ENCODE peak calls at places on chromosomes 5 and 9, in six cellular contexts. N, J, D, Z, F and M are unnamed samples.

GRCh38 chr5:28580616-28581015 is 1542.2 kb upstream of the CDH9 start:
- DNase-seq in N (no peak), Z (no peak), J (peak; percentile 72), D (no peak), F (no peak), M (no peak)

GRCh38 chr5:26482817-26483375 is 555.5 kb downstream of the CDH9 start:
- DNase-seq in N (peak; percentile 14), D (no peak), J (no peak), F (no peak), Z (peak; percentile 75), M (no peak)

GRCh38 chr5:125655156-125655555 is 768.1 kb upstream of the GRAMD2B start:
- DNase-seq in J (no peak), Z (no peak), D (no peak), N (no peak), F (no peak), M (no peak)

GRCh38 chr5:177357459-177358332 is at the start of gene RGS14:
- DNase-seq in F (peak; percentile 90), Z (no peak), D (no peak), J (peak; percentile 65), N (peak; percentile 13), M (no peak)

GRCh38 chr5:16510123-16510522 is 44.5 kb upstream of the ZNF622 start:
- DNase-seq in N (no peak), D (no peak), F (no peak), J (no peak), Z (no peak), M (no peak)

GRCh38 chr5:177601126-177601525 is 1.2 kb downstream of the B4GALT7 start:
- DNase-seq in J (no peak), D (no peak), Z (no peak), N (no peak), F (no peak), M (no peak)

GRCh38 chr5:149677721-149678120 is 52.4 kb upstream of the PPARGC1B start:
- DNase-seq in F (no peak), Z (no peak), D (no peak), J (no peak), N (no peak), M (peak; percentile 70)

GRCh38 chr9:98303556-98304125 is 48.2 kb upstream of the TBC1D2 start:
- DNase-seq in Z (no peak), J (no peak), N (no peak), F (no peak), D (no peak), M (no peak)

GRCh38 chr5:179858241-179858585 is 404 bp downstream of the MRNIP start:
- DNase-seq in F (no peak), N (peak; percentile 58), D (peak; percentile 30), Z (no peak), J (peak; percentile 23), M (no peak)

GRCh38 chr5:172953776-172954189 is 5.4 kb upstream of the RPL26L1 start:
- DNase-seq in N (no peak), Z (peak; percentile 85), J (peak; percentile 81), D (no peak), F (no peak), M (no peak)

GRCh38 chr5:65262590-65263189 is 219.0 kb downstream of the ADAMTS6 start:
- DNase-seq in Z (no peak), N (no peak), J (peak; percentile 96), D (no peak), F (no peak), M (no peak)

GRCh38 chr5:82605441-82605973 is 327.4 kb upstream of the RPS23 start:
- DNase-seq in F (no peak), J (no peak), D (no peak), Z (no peak), N (no peak), M (no peak)

GRCh38 chr9:35907732-35908483 is 1.4 kb upstream of the SPAAR start:
- DNase-seq in J (peak; percentile 94), D (peak; percentile 28), N (peak; percentile 75), F (peak; percentile 14), Z (peak; percentile 88), M (peak; percentile 94)

GRCh38 chr9:135256568-135257354 is 169.3 kb downstream of the OLFM1 start:
- DNase-seq in D (no peak), F (no peak), N (no peak), Z (no peak), J (no peak), M (peak; percentile 46)

GRCh38 chr5:147188200-147189108 is 46.4 kb upstream of the STK32A start:
- DNase-seq in D (peak; percentile 38), N (peak; percentile 66), F (peak; percentile 59), J (peak; percentile 84), Z (peak; percentile 59), M (no peak)

GRCh38 chr5:179554981-179555380 is 4.6 kb downstream of the RUFY1 start:
- DNase-seq in Z (no peak), J (no peak), F (no peak), N (no peak), D (no peak), M (no peak)

GRCh38 chr5:156505101-156505500 is 178.1 kb downstream of the SGCD start:
- DNase-seq in F (no peak), D (no peak), N (no peak), Z (no peak), J (no peak), M (no peak)

GRCh38 chr5:151085517-151086031 is 4.7 kb upstream of the TNIP1 start:
- DNase-seq in J (peak; percentile 82), N (no peak), D (no peak), F (peak; percentile 46), Z (peak; percentile 57), M (peak; percentile 87)

GRCh38 chr9:114056527-114056926 is 21.6 kb downstream of the AMBP start:
- DNase-seq in J (no peak), N (no peak), Z (no peak), F (no peak), D (no peak), M (no peak)

GRCh38 chr5:165525268-165525667 is 2019.8 kb downstream of the MAT2B start:
- DNase-seq in D (no peak), F (no peak), Z (no peak), N (no peak), J (peak; percentile 75), M (no peak)

GRCh38 chr9:120820095-120820494 is 22.6 kb downstream of the PSMD5 start:
- DNase-seq in F (no peak), J (no peak), D (no peak), N (no peak), Z (no peak), M (no peak)

GRCh38 chr9:127417130-127418036 is 6.8 kb upstream of the ZNF79 start:
- DNase-seq in D (peak; percentile 36), F (no peak), N (peak; percentile 21), Z (peak; percentile 29), J (peak; percentile 26), M (peak; percentile 90)

GRCh38 chr5:172872997-172873491 is 39.0 kb downstream of the ERGIC1 start:
- DNase-seq in J (peak; percentile 71), N (peak; percentile 96), D (peak; percentile 70), Z (no peak), F (no peak), M (peak; percentile 97)

GRCh38 chr5:1185652-1186350 is 15.6 kb upstream of the SLC6A19 start:
- DNase-seq in Z (no peak), F (no peak), J (no peak), N (no peak), D (no peak), M (no peak)

GRCh38 chr9:87206064-87206661 is 258.9 kb upstream of the GAS1 start:
- DNase-seq in N (no peak), F (no peak), D (no peak), Z (no peak), J (no peak), M (no peak)

GRCh38 chr9:35852267-35852815 is 17.9 kb downstream of the OR13J1 start:
- DNase-seq in J (no peak), N (no peak), F (no peak), D (no peak), Z (no peak), M (no peak)

GRCh38 chr9:107890921-107891465 is 401.4 kb upstream of the KLF4 start:
- DNase-seq in D (no peak), J (no peak), F (no peak), Z (no peak), N (no peak), M (no peak)

GRCh38 chr9:31823365-31823764 is 561.1 kb upstream of the ACO1 start:
- DNase-seq in F (no peak), N (no peak), J (no peak), Z (no peak), D (no peak), M (no peak)

GRCh38 chr5:133225671-133226152 is 173.9 kb downstream of the HSPA4 start:
- DNase-seq in F (no peak), D (peak; percentile 44), N (peak; percentile 63), Z (no peak), J (no peak), M (peak; percentile 71)

DNA sequence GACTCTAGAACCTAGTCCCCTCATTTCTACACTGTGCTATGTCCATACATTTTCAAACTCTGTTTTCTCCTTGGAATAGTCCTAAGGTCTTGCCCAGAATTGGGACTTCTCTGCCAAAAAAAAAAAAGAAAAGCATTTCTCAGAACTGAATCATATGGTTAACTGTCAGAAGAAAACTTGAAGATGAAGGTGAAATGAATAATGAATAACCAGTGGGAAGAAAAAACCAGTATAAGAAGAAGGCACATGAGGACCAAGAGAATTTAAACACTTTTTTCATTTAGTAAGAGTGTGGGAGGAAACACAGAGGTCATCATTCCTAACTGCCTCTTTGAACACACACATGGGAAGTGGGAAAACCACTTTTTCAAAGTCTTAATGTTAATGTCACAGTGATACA is 197.7 kb downstream of the PRELID2 start:
- DNase-seq in N (no peak), F (no peak), J (no peak), Z (no peak), D (no peak), M (no peak)
- H3K27ac ChIP-seq in N (no peak overlapping the region), F (no peak overlapping the region), J (no peak overlapping the region), Z (no peak overlapping the region), D (no peak overlapping the region), M (no peak overlapping the region)

GRCh38 chr5:95760291-95761191 is 29.4 kb downstream of the RHOBTB3 start:
- DNase-seq in N (no peak), Z (peak; percentile 47), F (peak; percentile 39), J (peak; percentile 94), D (no peak), M (no peak)

GRCh38 chr5:95763941-95764340 is 32.8 kb downstream of the RHOBTB3 start:
- DNase-seq in J (no peak), F (no peak), N (no peak), D (no peak), Z (no peak), M (no peak)

GRCh38 chr5:95762681-95763041 is 31.5 kb downstream of the RHOBTB3 start:
- DNase-seq in F (no peak), J (peak; percentile 23), N (no peak), D (no peak), Z (no peak), M (no peak)

GRCh38 chr5:95759634-95760033 is 28.5 kb downstream of the RHOBTB3 start:
- DNase-seq in D (peak; percentile 59), Z (peak; percentile 73), F (no peak), N (no peak), J (peak; percentile 48), M (no peak)

GRCh38 chr5:95761771-95762680 is 30.9 kb downstream of the RHOBTB3 start:
- DNase-seq in D (no peak), J (peak; percentile 38), Z (no peak), F (no peak), N (no peak), M (no peak)
- H3K27ac ChIP-seq in D (peak overlapping the region; percentile 31), J (peak overlapping the region; percentile 63), Z (peak overlapping the region; percentile 45), F (no peak overlapping the region), N (no peak overlapping the region), M (no peak overlapping the region)

GRCh38 chr5:169716287-169716686 is 79.2 kb downstream of the DOCK2 start:
- DNase-seq in F (no peak), N (no peak), D (no peak), Z (no peak), J (peak; percentile 86), M (no peak)
- H3K27ac ChIP-seq in F (no peak overlapping the region), N (no peak overlapping the region), D (no peak overlapping the region), Z (no peak overlapping the region), J (no peak overlapping the region), M (no peak overlapping the region)

GRCh38 chr9:112005939-112006338 is 109.3 kb downstream of the UGCG start:
- DNase-seq in F (no peak), N (no peak), Z (no peak), J (no peak), D (no peak), M (no peak)
- H3K27ac ChIP-seq in F (no peak overlapping the region), N (no peak overlapping the region), Z (peak overlapping the region; percentile 10), J (no peak overlapping the region), D (no peak overlapping the region), M (no peak overlapping the region)